ENCODE peak calls at places on chromosomes 4 and X, in five cellular contexts. One of them, this sample, is unnamed.
A peak's percentile ranks its signal among the peaks of the same experiment; 100 is the strongest.

GRCh38 chrX:37314526-37314925 is 34.6 kb upstream of the PRRG1 start:
- DNase-seq in retinal pigment epithelial cell: no peak
- DNase-seq in AG09319: no peak
- DNase-seq in H54: no peak
- DNase-seq in non-pigmented ciliary epithelial cell: peak; percentile 45
- DNase-seq in this sample: no peak

GRCh38 chr4:156581282-156581681 is 390.3 kb downstream of the PDGFC start:
- DNase-seq in non-pigmented ciliary epithelial cell: no peak
- DNase-seq in H54: no peak
- DNase-seq in retinal pigment epithelial cell: no peak
- DNase-seq in AG09319: no peak
- DNase-seq in this sample: no peak

GRCh38 chr4:40514409-40515025 is 115.1 kb downstream of the RBM47 start:
- DNase-seq in AG09319: no peak
- DNase-seq in retinal pigment epithelial cell: no peak
- DNase-seq in non-pigmented ciliary epithelial cell: no peak
- DNase-seq in H54: no peak
- DNase-seq in this sample: no peak

GRCh38 chr4:1722551-1723071 is 1.3 kb downstream of the TACC3 start:
- DNase-seq in non-pigmented ciliary epithelial cell: no peak
- DNase-seq in AG09319: no peak
- DNase-seq in H54: no peak
- DNase-seq in retinal pigment epithelial cell: no peak
- DNase-seq in this sample: no peak

GRCh38 chr4:89929425-89930272 is 35.0 kb downstream of the MMRN1 start:
- DNase-seq in retinal pigment epithelial cell: peak; percentile 69
- DNase-seq in AG09319: no peak
- DNase-seq in non-pigmented ciliary epithelial cell: peak; percentile 8
- DNase-seq in H54: no peak
- DNase-seq in this sample: peak; percentile 2

GRCh38 chr4:102612824-102613366 is 111.7 kb downstream of the NFKB1 start:
- DNase-seq in retinal pigment epithelial cell: no peak
- DNase-seq in non-pigmented ciliary epithelial cell: no peak
- DNase-seq in AG09319: no peak
- DNase-seq in H54: no peak
- DNase-seq in this sample: no peak

GRCh38 chrX:153922932-153923857 is 2.9 kb downstream of the ARHGAP4 start:
- DNase-seq in AG09319: peak; percentile 8
- DNase-seq in H54: peak; percentile 75
- DNase-seq in retinal pigment epithelial cell: no peak
- DNase-seq in non-pigmented ciliary epithelial cell: no peak
- DNase-seq in this sample: peak; percentile 60

GRCh38 chrX:110004210-110004609 is 1.3 kb downstream of the TMEM164 start:
- DNase-seq in AG09319: no peak
- DNase-seq in H54: no peak
- DNase-seq in retinal pigment epithelial cell: no peak
- DNase-seq in non-pigmented ciliary epithelial cell: no peak
- DNase-seq in this sample: no peak

GRCh38 chr4:72895408-72895807 is 174.1 kb downstream of the COX18 start:
- DNase-seq in retinal pigment epithelial cell: peak; percentile 28
- DNase-seq in non-pigmented ciliary epithelial cell: no peak
- DNase-seq in AG09319: no peak
- DNase-seq in H54: no peak
- DNase-seq in this sample: no peak

GRCh38 chr4:76546282-76547166 is 111.5 kb downstream of the SHROOM3 start:
- DNase-seq in H54: no peak
- DNase-seq in AG09319: peak; percentile 62
- DNase-seq in non-pigmented ciliary epithelial cell: no peak
- DNase-seq in retinal pigment epithelial cell: peak; percentile 84
- DNase-seq in this sample: no peak